ENCODE peak calls at places on chromosomes 2 and 18, in nine cellular contexts. D, R, Q, B, M, C, T, I and O are unnamed samples.

GRCh38 chr2:75619992-75620740 is 26.4 kb upstream of the MRPL19 start:
- DNase-seq in B (no peak), T (no peak), Q (no peak), M (no peak), R (no peak), I (no peak), D (no peak), C (no peak), O (no peak)

GRCh38 chr2:172038604-172039003 is 38.9 kb downstream of the METAP1D start:
- DNase-seq in B (no peak), Q (no peak), D (no peak), C (no peak), M (no peak), R (no peak), I (no peak), T (no peak), O (no peak)

GRCh38 chr2:61220768-61221167 is 58.8 kb downstream of the C2orf74 start:
- DNase-seq in Q (no peak), B (no peak), M (no peak), R (no peak), I (no peak), C (no peak), T (no peak), D (no peak), O (no peak)

GRCh38 chr18:41126541-41127235 is 828.3 kb upstream of the PIK3C3 start:
- DNase-seq in D (no peak), M (no peak), C (no peak), Q (no peak), I (no peak), R (no peak), B (no peak), T (no peak), O (no peak)

GRCh38 chr2:128544321-128545037 is 225.8 kb upstream of the HS6ST1 start:
- DNase-seq in R (no peak), M (peak), T (no peak), C (no peak), I (peak), B (no peak), Q (no peak), D (no peak), O (no peak)

GRCh38 chr2:128605931-128606330 is 287.3 kb upstream of the HS6ST1 start:
- DNase-seq in B (no peak), Q (no peak), M (no peak), T (no peak), R (no peak), C (no peak), D (no peak), I (peak), O (no peak)

GRCh38 chr2:61179701-61180639 is 18.0 kb downstream of the C2orf74 start:
- DNase-seq in T (peak), C (peak), R (no peak), Q (no peak), B (peak), D (no peak), I (peak), M (no peak), O (no peak)

GRCh38 chr2:216108310-216108966 is 710 bp upstream of the XRCC5 start:
- DNase-seq in R (no peak), C (peak), M (no peak), T (peak), B (no peak), Q (no peak), D (no peak), I (no peak), O (peak)

GRCh38 chr2:10354399-10354798 is 51.7 kb downstream of the HPCAL1 start:
- DNase-seq in T (no peak), D (no peak), R (no peak), Q (no peak), I (no peak), B (no peak), M (no peak), C (no peak), O (no peak)

GRCh38 chr2:188787002-188787660 is 187.0 kb upstream of the COL3A1 start:
- DNase-seq in C (peak), Q (no peak), D (no peak), B (no peak), R (no peak), I (no peak), T (no peak), M (no peak), O (no peak)

GRCh38 chr2:205975082-205975949 is 110.7 kb downstream of the INO80D start:
- DNase-seq in C (peak), D (no peak), I (no peak), B (no peak), T (no peak), Q (no peak), M (peak), R (no peak), O (no peak)

GRCh38 chr2:174631009-174631981 is 33.7 kb upstream of the WIPF1 start:
- DNase-seq in I (no peak), D (no peak), R (peak), M (no peak), C (no peak), T (no peak), B (no peak), Q (no peak), O (no peak)

GRCh38 chr2:192534076-192534475 is 339.3 kb upstream of the TMEFF2 start:
- DNase-seq in D (no peak), M (no peak), R (no peak), B (no peak), T (no peak), I (no peak), C (no peak), Q (no peak), O (no peak)

GRCh38 chr18:39675358-39675757 is 2109.8 kb upstream of the CELF4 start:
- DNase-seq in R (no peak), I (no peak), C (peak), Q (no peak), M (no peak), T (no peak), B (no peak), D (no peak), O (no peak)

DNA sequence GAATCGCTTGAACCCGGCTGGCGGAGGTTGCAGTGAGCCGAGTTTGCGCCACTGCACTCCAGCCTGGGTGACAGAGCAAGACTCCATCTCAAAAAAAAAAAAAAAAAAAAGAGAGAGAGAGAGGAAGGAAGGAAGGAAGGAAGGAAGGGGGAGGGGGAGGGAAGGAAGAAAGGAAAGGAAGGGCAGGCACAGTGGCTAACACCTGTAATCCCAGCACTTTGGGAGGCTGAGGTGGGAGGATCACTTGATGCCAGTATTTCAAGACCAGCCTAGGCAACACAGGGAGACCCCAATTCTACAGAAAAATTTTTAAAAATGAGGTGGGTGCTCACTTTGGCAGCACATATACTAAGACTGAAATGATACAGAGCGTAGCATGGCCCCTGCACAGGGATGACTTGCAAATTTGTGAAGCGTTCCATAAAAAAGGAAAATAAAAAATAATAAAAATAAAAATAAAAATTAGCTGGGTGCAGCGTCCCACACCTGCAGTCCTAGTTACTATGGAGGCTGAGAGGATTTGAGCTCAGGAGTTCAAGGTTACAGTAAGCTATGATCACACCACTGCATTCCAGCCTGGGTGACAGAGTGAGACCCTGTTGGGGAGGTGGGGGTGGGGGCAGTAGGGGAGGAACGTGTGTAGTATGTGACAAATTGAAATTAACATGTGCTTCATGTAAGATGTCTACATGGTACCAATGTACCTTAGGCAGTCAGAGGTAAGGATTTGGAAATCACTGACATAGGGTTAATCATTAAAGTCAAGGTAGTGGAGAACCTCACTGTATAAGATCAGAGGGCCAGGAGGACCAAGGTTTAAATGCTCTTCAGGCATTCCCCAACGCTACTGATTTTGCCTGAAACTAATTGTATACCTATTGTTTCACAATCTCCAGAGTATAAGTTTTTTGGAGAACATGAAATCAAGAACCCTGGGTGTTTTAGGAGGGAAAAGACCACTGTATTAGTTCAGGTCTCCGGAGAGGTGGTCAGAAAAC is 1.4 kb downstream of the WDCP start:
- DNase-seq in R (no peak), C (no peak), M (no peak), B (no peak), I (no peak), D (no peak), Q (no peak), T (no peak), O (no peak)
- H3K4me3 ChIP-seq in R (peak), C (peak), M (peak), B (peak), I (peak), D (no peak), Q (no peak), T (peak), O (no peak)

DNA sequence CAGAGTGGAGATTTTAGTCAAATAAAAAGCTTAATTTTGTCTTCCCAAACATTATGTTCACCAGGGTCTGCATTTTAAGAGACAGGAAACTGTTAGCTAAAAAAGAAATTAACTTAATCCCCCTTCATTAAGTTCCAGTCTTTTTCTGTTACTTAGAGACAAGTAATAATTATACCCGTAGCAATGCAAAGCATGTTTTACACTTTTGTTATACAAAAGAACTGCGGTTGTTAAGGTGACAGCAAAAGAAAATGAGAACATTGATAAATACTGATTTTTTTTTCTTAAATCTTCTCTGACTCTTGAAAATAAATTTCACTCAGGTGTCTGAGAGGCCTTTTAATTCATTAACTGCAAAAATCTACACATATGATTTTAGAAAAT is 101.4 kb downstream of the MEIS1 start:
- DNase-seq in T (no peak), C (no peak), B (no peak), D (no peak), M (no peak), Q (no peak), R (no peak), I (no peak), O (no peak)
- H3K4me3 ChIP-seq in T (no peak), C (no peak), B (no peak), D (no peak), M (no peak), Q (no peak), R (no peak), I (no peak), O (no peak)

DNA sequence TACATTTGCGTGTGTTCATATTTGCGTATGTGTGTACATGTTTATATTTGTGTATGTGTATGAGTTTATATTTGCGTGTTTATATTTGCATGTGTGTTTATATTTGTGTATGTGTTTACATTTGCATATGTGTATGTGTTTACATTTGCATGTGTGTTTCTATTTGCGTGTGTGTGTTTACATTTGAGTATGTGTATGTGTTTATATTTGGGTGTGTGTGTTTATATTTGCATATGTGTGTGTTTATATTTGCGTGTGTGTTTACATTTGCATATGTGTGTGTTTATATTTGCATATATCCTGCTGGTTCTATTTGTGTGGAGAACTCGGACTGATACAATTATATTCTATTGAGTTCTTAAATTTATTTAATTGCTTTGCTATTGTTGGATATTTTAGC is 115.2 kb upstream of the CTDP1 start:
- DNase-seq in I (no peak), D (no peak), B (no peak), T (no peak), Q (no peak), R (no peak), C (no peak), M (no peak), O (no peak)
- H3K4me3 ChIP-seq in I (no peak), D (no peak), B (no peak), T (no peak), Q (no peak), R (no peak), C (no peak), M (no peak), O (no peak)

GRCh38 chr2:46066591-46066990 is 230.6 kb upstream of the EPAS1 start:
- DNase-seq in I (no peak), C (no peak), M (no peak), T (no peak), D (no peak), B (no peak), R (no peak), Q (no peak), O (no peak)

GRCh38 chr2:46066116-46066515 is 231.1 kb upstream of the EPAS1 start:
- DNase-seq in T (no peak), I (no peak), D (no peak), Q (no peak), B (no peak), R (no peak), M (no peak), C (no peak), O (no peak)

GRCh38 chr2:46068604-46069003 is 228.6 kb upstream of the EPAS1 start:
- DNase-seq in R (no peak), Q (no peak), I (peak), C (no peak), D (no peak), M (no peak), B (no peak), T (no peak), O (no peak)

GRCh38 chr2:46065152-46065551 is 232.1 kb upstream of the EPAS1 start:
- DNase-seq in I (no peak), M (no peak), B (no peak), C (peak), R (no peak), T (no peak), Q (no peak), D (no peak), O (no peak)

GRCh38 chr2:46067501-46068292 is 229.5 kb upstream of the EPAS1 start:
- DNase-seq in T (no peak), Q (no peak), C (peak), R (no peak), D (no peak), B (no peak), I (no peak), M (peak), O (no peak)
- H3K4me3 ChIP-seq in T (peak), Q (no peak), C (no peak), R (no peak), D (no peak), B (no peak), I (no peak), M (no peak), O (no peak)

DNA sequence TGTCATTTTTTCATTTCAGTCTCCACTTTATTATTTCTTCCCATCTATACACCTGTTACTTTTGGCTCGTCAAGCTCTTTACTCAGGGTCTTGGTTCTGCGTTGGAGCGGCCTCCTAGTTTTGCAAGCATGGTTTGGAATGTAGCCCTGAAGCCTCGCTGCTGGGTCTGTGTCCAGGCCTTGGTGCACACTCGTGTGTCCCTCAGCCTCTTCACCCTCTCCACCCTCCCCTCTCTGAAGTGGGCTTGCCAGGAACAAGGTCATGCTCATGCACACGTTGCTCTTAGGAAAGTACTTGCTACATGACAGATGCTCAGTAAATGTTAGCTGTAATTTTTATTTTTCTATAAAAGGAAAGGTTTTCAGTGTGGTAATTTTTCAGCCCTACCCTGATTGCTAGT is 147.0 kb downstream of the ATP9B start:
- DNase-seq in I (no peak), D (no peak), Q (no peak), C (no peak), B (no peak), T (no peak), M (no peak), R (no peak), O (no peak)
- H3K4me3 ChIP-seq in I (no peak), D (no peak), Q (no peak), C (no peak), B (no peak), T (no peak), M (no peak), R (no peak), O (no peak)

DNA sequence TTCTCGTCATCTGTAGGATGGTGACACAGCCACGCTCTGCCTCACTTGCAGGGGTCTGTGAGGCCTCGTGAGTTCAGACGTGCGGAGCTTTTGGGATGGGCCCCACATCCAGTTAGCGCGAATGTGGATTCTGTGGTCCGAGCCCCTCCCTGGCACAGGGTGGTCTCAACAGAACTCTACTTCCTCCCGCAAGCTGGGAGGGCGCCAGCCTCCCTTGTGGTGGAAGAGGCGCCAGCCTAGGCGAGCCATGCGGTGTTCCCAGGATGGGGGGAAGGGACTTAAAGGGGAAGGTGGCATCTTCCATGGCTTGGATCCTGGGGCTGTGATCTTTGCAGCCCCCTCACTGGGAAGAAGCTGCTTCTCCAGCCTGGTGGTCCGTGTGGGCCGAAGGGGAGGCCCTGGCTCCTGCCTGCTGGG is 1.4 kb downstream of the SNORC start:
- DNase-seq in R (no peak), Q (no peak), M (peak), D (no peak), T (peak), C (no peak), I (peak), B (no peak), O (peak)
- H3K4me3 ChIP-seq in R (no peak), Q (no peak), M (no peak), D (no peak), T (no peak), C (no peak), I (no peak), B (no peak), O (no peak)

GRCh38 chr18:43620936-43621335 is 343.6 kb upstream of the SYT4 start:
- DNase-seq in Q (no peak), M (no peak), D (no peak), B (no peak), I (no peak), C (peak), T (peak), R (peak), O (peak)
- H3K4me3 ChIP-seq in Q (no peak), M (no peak), D (no peak), B (no peak), I (no peak), C (no peak), T (no peak), R (no peak), O (no peak)